ENCODE peak calls at places on chromosome 11, in four cellular contexts. L, Q, W and A are unnamed samples.

GRCh38 chr11:8080674-8081590 is at the start of gene TUB:
- DNase-seq in L (peak; percentile 27), Q (no peak), W (peak; percentile 37), A (no peak)

GRCh38 chr11:99865951-99866350 is 821.1 kb upstream of the ARHGAP42 start:
- DNase-seq in L (no peak), Q (no peak), W (no peak), A (no peak)

GRCh38 chr11:93921695-93922468 is 71.5 kb upstream of the VSTM5 start:
- DNase-seq in L (peak; percentile 79), Q (peak; percentile 75), W (peak; percentile 58), A (peak; percentile 61)

GRCh38 chr11:20671856-20672546 is 2.6 kb downstream of the NELL1 start:
- DNase-seq in L (no peak), Q (peak; percentile 8), W (peak; percentile 90), A (no peak)

GRCh38 chr11:33291004-33291777 is 34.0 kb downstream of the HIPK3 start:
- DNase-seq in L (peak; percentile 64), Q (no peak), W (no peak), A (no peak)

GRCh38 chr11:69423611-69424385 is 57.7 kb upstream of the LINC01488 start:
- DNase-seq in L (no peak), Q (no peak), W (no peak), A (no peak)

GRCh38 chr11:131762346-131763110 is 392.1 kb downstream of the NTM start:
- DNase-seq in L (no peak), Q (no peak), W (no peak), A (no peak)

GRCh38 chr11:18313985-18314763 is 7.8 kb downstream of the HPS5 start:
- DNase-seq in L (peak; percentile 13), Q (peak; percentile 48), W (no peak), A (no peak)

GRCh38 chr11:3055881-3056280 is 1.3 kb downstream of the CARS1 start:
- DNase-seq in L (no peak), Q (no peak), W (no peak), A (no peak)

GRCh38 chr11:17578958-17579357 is 31.9 kb downstream of the OTOG start:
- DNase-seq in L (no peak), Q (no peak), W (no peak), A (no peak)

GRCh38 chr11:134277176-134278001 is 1.2 kb downstream of the GLB1L3 start:
- DNase-seq in L (no peak), Q (no peak), W (no peak), A (no peak)

GRCh38 chr11:114308689-114309089 is 12.5 kb downstream of the NNMT start:
- DNase-seq in L (peak; percentile 84), Q (peak; percentile 66), W (no peak), A (no peak)

GRCh38 chr11:11424696-11425095 is 71.6 kb upstream of the CSNK2A3 start:
- DNase-seq in L (no peak), Q (peak; percentile 19), W (no peak), A (no peak)

GRCh38 chr11:61254403-61255025 is 13.5 kb downstream of the PGA5 start:
- DNase-seq in L (peak; percentile 69), Q (peak; percentile 55), W (peak; percentile 27), A (no peak)

GRCh38 chr11:105192115-105192514 is 52.5 kb upstream of the CARD18 start:
- DNase-seq in L (no peak), Q (no peak), W (no peak), A (no peak)

GRCh38 chr11:82980292-82980691 is 78.8 kb downstream of the DDIAS start:
- DNase-seq in L (peak; percentile 63), Q (peak; percentile 71), W (no peak), A (no peak)

GRCh38 chr11:66619080-66619554 is 2.7 kb downstream of the RBM14 start:
- DNase-seq in L (peak; percentile 88), Q (peak; percentile 45), W (no peak), A (no peak)

GRCh38 chr11:65301491-65302329 is 13.0 kb upstream of the CDC42EP2 start:
- DNase-seq in L (peak; percentile 84), Q (peak; percentile 67), W (no peak), A (no peak)

GRCh38 chr11:46718155-46719019 is 626 bp upstream of the F2 start:
- DNase-seq in L (peak; percentile 41), Q (no peak), W (no peak), A (no peak)

GRCh38 chr11:72736452-72737069 is 15.6 kb downstream of the ARAP1 start:
- DNase-seq in L (peak; percentile 59), Q (peak; percentile 77), W (no peak), A (no peak)

GRCh38 chr11:43579171-43579918 is 101.2 kb upstream of the HSD17B12 start:
- DNase-seq in L (peak; percentile 21), Q (peak; percentile 23), W (peak; percentile 50), A (no peak)